ENCODE peak calls at places on chromosomes 12 and 14, in eight cellular contexts. One of them, this sample, is unnamed.
A peak's percentile ranks its signal among the peaks of the same experiment; 100 is the strongest.

GRCh38 chr14:68576031-68576430 is 216.8 kb downstream of the ZFP36L1 start:
- DNase-seq in nephron progenitor cell: no peak
- DNase-seq in Jurkat, Clone E6-1: no peak
- DNase-seq in stimulated activated CD8-positive, alpha-beta memory T cell treated with anti-CD3 and anti-CD28 coated beads, Interleukin-15, amount 100 ng/mL, for 1 hour: no peak
- DNase-seq in testis: no peak
- DNase-seq in activated T-helper 9 cell treated with anti-CD3 and anti-CD28 coated beads, Interleukin-2, amount 50 U/mL, for 16 hours: no peak
- DNase-seq in PC-3: peak; percentile 21
- DNase-seq in SW 1271: no peak
- DNase-seq in this sample: no peak

GRCh38 chr12:54412786-54413185 is 6.3 kb downstream of the ITGA5 start:
- DNase-seq in Jurkat, Clone E6-1: no peak
- DNase-seq in stimulated activated CD8-positive, alpha-beta memory T cell treated with anti-CD3 and anti-CD28 coated beads, Interleukin-15, amount 100 ng/mL, for 1 hour: no peak
- DNase-seq in activated T-helper 9 cell treated with anti-CD3 and anti-CD28 coated beads, Interleukin-2, amount 50 U/mL, for 16 hours: no peak
- DNase-seq in PC-3: no peak
- DNase-seq in SW 1271: no peak
- DNase-seq in nephron progenitor cell: no peak
- DNase-seq in testis: no peak
- DNase-seq in this sample: no peak

GRCh38 chr12:120259418-120260202 is 5.9 kb downstream of the PXN start:
- DNase-seq in activated T-helper 9 cell treated with anti-CD3 and anti-CD28 coated beads, Interleukin-2, amount 50 U/mL, for 16 hours: no peak
- DNase-seq in nephron progenitor cell: no peak
- DNase-seq in SW 1271: no peak
- DNase-seq in Jurkat, Clone E6-1: no peak
- DNase-seq in testis: no peak
- DNase-seq in stimulated activated CD8-positive, alpha-beta memory T cell treated with anti-CD3 and anti-CD28 coated beads, Interleukin-15, amount 100 ng/mL, for 1 hour: no peak
- DNase-seq in PC-3: no peak
- DNase-seq in this sample: no peak

GRCh38 chr14:99737451-99737951 is 53.4 kb downstream of the CYP46A1 start:
- DNase-seq in nephron progenitor cell: no peak
- DNase-seq in testis: peak; percentile 81
- DNase-seq in stimulated activated CD8-positive, alpha-beta memory T cell treated with anti-CD3 and anti-CD28 coated beads, Interleukin-15, amount 100 ng/mL, for 1 hour: no peak
- DNase-seq in activated T-helper 9 cell treated with anti-CD3 and anti-CD28 coated beads, Interleukin-2, amount 50 U/mL, for 16 hours: no peak
- DNase-seq in PC-3: peak; percentile 69
- DNase-seq in Jurkat, Clone E6-1: no peak
- DNase-seq in SW 1271: no peak
- DNase-seq in this sample: no peak

GRCh38 chr12:44874981-44875416 is 1.1 kb downstream of the NELL2 start:
- DNase-seq in stimulated activated CD8-positive, alpha-beta memory T cell treated with anti-CD3 and anti-CD28 coated beads, Interleukin-15, amount 100 ng/mL, for 1 hour: no peak
- DNase-seq in SW 1271: no peak
- DNase-seq in Jurkat, Clone E6-1: no peak
- DNase-seq in nephron progenitor cell: peak; percentile 17
- DNase-seq in PC-3: no peak
- DNase-seq in activated T-helper 9 cell treated with anti-CD3 and anti-CD28 coated beads, Interleukin-2, amount 50 U/mL, for 16 hours: no peak
- DNase-seq in testis: no peak
- DNase-seq in this sample: peak; percentile 40

GRCh38 chr14:74594021-74594420 is 18.0 kb downstream of the LTBP2 start:
- DNase-seq in activated T-helper 9 cell treated with anti-CD3 and anti-CD28 coated beads, Interleukin-2, amount 50 U/mL, for 16 hours: no peak
- DNase-seq in SW 1271: no peak
- DNase-seq in PC-3: no peak
- DNase-seq in nephron progenitor cell: no peak
- DNase-seq in Jurkat, Clone E6-1: no peak
- DNase-seq in testis: no peak
- DNase-seq in stimulated activated CD8-positive, alpha-beta memory T cell treated with anti-CD3 and anti-CD28 coated beads, Interleukin-15, amount 100 ng/mL, for 1 hour: no peak
- DNase-seq in this sample: no peak

GRCh38 chr12:54870617-54871016 is 16.3 kb downstream of the MUCL1 start:
- DNase-seq in testis: no peak
- DNase-seq in PC-3: peak; percentile 77
- DNase-seq in stimulated activated CD8-positive, alpha-beta memory T cell treated with anti-CD3 and anti-CD28 coated beads, Interleukin-15, amount 100 ng/mL, for 1 hour: no peak
- DNase-seq in SW 1271: no peak
- DNase-seq in activated T-helper 9 cell treated with anti-CD3 and anti-CD28 coated beads, Interleukin-2, amount 50 U/mL, for 16 hours: no peak
- DNase-seq in nephron progenitor cell: no peak
- DNase-seq in Jurkat, Clone E6-1: no peak
- DNase-seq in this sample: no peak

GRCh38 chr14:70045715-70046535 is 142.8 kb downstream of the SLC8A3 start:
- DNase-seq in Jurkat, Clone E6-1: peak; percentile 8
- DNase-seq in SW 1271: no peak
- DNase-seq in activated T-helper 9 cell treated with anti-CD3 and anti-CD28 coated beads, Interleukin-2, amount 50 U/mL, for 16 hours: no peak
- DNase-seq in nephron progenitor cell: peak; percentile 74
- DNase-seq in testis: peak; percentile 80
- DNase-seq in PC-3: peak; percentile 82
- DNase-seq in stimulated activated CD8-positive, alpha-beta memory T cell treated with anti-CD3 and anti-CD28 coated beads, Interleukin-15, amount 100 ng/mL, for 1 hour: no peak
- DNase-seq in this sample: peak; percentile 77

GRCh38 chr14:103908580-103908979 is 19.7 kb upstream of the TDRD9 start:
- DNase-seq in stimulated activated CD8-positive, alpha-beta memory T cell treated with anti-CD3 and anti-CD28 coated beads, Interleukin-15, amount 100 ng/mL, for 1 hour: no peak
- DNase-seq in SW 1271: no peak
- DNase-seq in Jurkat, Clone E6-1: peak; percentile 87
- DNase-seq in activated T-helper 9 cell treated with anti-CD3 and anti-CD28 coated beads, Interleukin-2, amount 50 U/mL, for 16 hours: no peak
- DNase-seq in nephron progenitor cell: no peak
- DNase-seq in PC-3: no peak
- DNase-seq in testis: no peak
- DNase-seq in this sample: no peak

GRCh38 chr12:99767809-99768208 is 120.3 kb downstream of the GARIN6 start:
- DNase-seq in Jurkat, Clone E6-1: peak; percentile 20
- DNase-seq in stimulated activated CD8-positive, alpha-beta memory T cell treated with anti-CD3 and anti-CD28 coated beads, Interleukin-15, amount 100 ng/mL, for 1 hour: no peak
- DNase-seq in nephron progenitor cell: no peak
- DNase-seq in SW 1271: peak; percentile 34
- DNase-seq in activated T-helper 9 cell treated with anti-CD3 and anti-CD28 coated beads, Interleukin-2, amount 50 U/mL, for 16 hours: no peak
- DNase-seq in PC-3: peak; percentile 53
- DNase-seq in testis: no peak
- DNase-seq in this sample: no peak

GRCh38 chr12:49338830-49339463 is 2.0 kb upstream of the C1QL4 start:
- DNase-seq in Jurkat, Clone E6-1: no peak
- DNase-seq in stimulated activated CD8-positive, alpha-beta memory T cell treated with anti-CD3 and anti-CD28 coated beads, Interleukin-15, amount 100 ng/mL, for 1 hour: no peak
- DNase-seq in testis: no peak
- DNase-seq in SW 1271: no peak
- DNase-seq in PC-3: no peak
- DNase-seq in nephron progenitor cell: no peak
- DNase-seq in activated T-helper 9 cell treated with anti-CD3 and anti-CD28 coated beads, Interleukin-2, amount 50 U/mL, for 16 hours: no peak
- DNase-seq in this sample: no peak

GRCh38 chr14:88234442-88234841 is 88.6 kb downstream of the KCNK10 start:
- DNase-seq in testis: no peak
- DNase-seq in SW 1271: no peak
- DNase-seq in activated T-helper 9 cell treated with anti-CD3 and anti-CD28 coated beads, Interleukin-2, amount 50 U/mL, for 16 hours: no peak
- DNase-seq in Jurkat, Clone E6-1: no peak
- DNase-seq in stimulated activated CD8-positive, alpha-beta memory T cell treated with anti-CD3 and anti-CD28 coated beads, Interleukin-15, amount 100 ng/mL, for 1 hour: no peak
- DNase-seq in nephron progenitor cell: no peak
- DNase-seq in PC-3: no peak
- DNase-seq in this sample: no peak

GRCh38 chr14:101075801-101076413 is 172.4 kb upstream of the RTL1 start:
- DNase-seq in stimulated activated CD8-positive, alpha-beta memory T cell treated with anti-CD3 and anti-CD28 coated beads, Interleukin-15, amount 100 ng/mL, for 1 hour: no peak
- DNase-seq in activated T-helper 9 cell treated with anti-CD3 and anti-CD28 coated beads, Interleukin-2, amount 50 U/mL, for 16 hours: no peak
- DNase-seq in Jurkat, Clone E6-1: no peak
- DNase-seq in SW 1271: no peak
- DNase-seq in PC-3: no peak
- DNase-seq in nephron progenitor cell: no peak
- DNase-seq in testis: peak; percentile 9
- DNase-seq in this sample: no peak

GRCh38 chr12:93302331-93303229 is 75.1 kb upstream of the NUDT4 start:
- DNase-seq in nephron progenitor cell: no peak
- DNase-seq in PC-3: no peak
- DNase-seq in activated T-helper 9 cell treated with anti-CD3 and anti-CD28 coated beads, Interleukin-2, amount 50 U/mL, for 16 hours: no peak
- DNase-seq in stimulated activated CD8-positive, alpha-beta memory T cell treated with anti-CD3 and anti-CD28 coated beads, Interleukin-15, amount 100 ng/mL, for 1 hour: no peak
- DNase-seq in SW 1271: no peak
- DNase-seq in Jurkat, Clone E6-1: no peak
- DNase-seq in testis: peak; percentile 32
- DNase-seq in this sample: no peak

GRCh38 chr12:93645702-93646101 is 31.5 kb upstream of the CRADD start:
- DNase-seq in SW 1271: no peak
- DNase-seq in activated T-helper 9 cell treated with anti-CD3 and anti-CD28 coated beads, Interleukin-2, amount 50 U/mL, for 16 hours: no peak
- DNase-seq in stimulated activated CD8-positive, alpha-beta memory T cell treated with anti-CD3 and anti-CD28 coated beads, Interleukin-15, amount 100 ng/mL, for 1 hour: no peak
- DNase-seq in testis: no peak
- DNase-seq in PC-3: peak; percentile 58
- DNase-seq in Jurkat, Clone E6-1: no peak
- DNase-seq in nephron progenitor cell: no peak
- DNase-seq in this sample: no peak

GRCh38 chr12:56978397-56979138 is 21.2 kb upstream of the RDH16 start:
- DNase-seq in nephron progenitor cell: no peak
- DNase-seq in activated T-helper 9 cell treated with anti-CD3 and anti-CD28 coated beads, Interleukin-2, amount 50 U/mL, for 16 hours: no peak
- DNase-seq in PC-3: no peak
- DNase-seq in testis: no peak
- DNase-seq in Jurkat, Clone E6-1: no peak
- DNase-seq in stimulated activated CD8-positive, alpha-beta memory T cell treated with anti-CD3 and anti-CD28 coated beads, Interleukin-15, amount 100 ng/mL, for 1 hour: no peak
- DNase-seq in SW 1271: no peak
- DNase-seq in this sample: no peak

GRCh38 chr12:11653215-11653753 is 3.8 kb downstream of the ETV6 start:
- DNase-seq in SW 1271: no peak
- DNase-seq in nephron progenitor cell: no peak
- DNase-seq in PC-3: no peak
- DNase-seq in testis: no peak
- DNase-seq in stimulated activated CD8-positive, alpha-beta memory T cell treated with anti-CD3 and anti-CD28 coated beads, Interleukin-15, amount 100 ng/mL, for 1 hour: no peak
- DNase-seq in Jurkat, Clone E6-1: no peak
- DNase-seq in activated T-helper 9 cell treated with anti-CD3 and anti-CD28 coated beads, Interleukin-2, amount 50 U/mL, for 16 hours: peak; percentile 28
- DNase-seq in this sample: no peak

GRCh38 chr12:65659681-65660080 is 164.6 kb upstream of the HMGA2 start:
- DNase-seq in stimulated activated CD8-positive, alpha-beta memory T cell treated with anti-CD3 and anti-CD28 coated beads, Interleukin-15, amount 100 ng/mL, for 1 hour: no peak
- DNase-seq in nephron progenitor cell: no peak
- DNase-seq in PC-3: no peak
- DNase-seq in testis: no peak
- DNase-seq in activated T-helper 9 cell treated with anti-CD3 and anti-CD28 coated beads, Interleukin-2, amount 50 U/mL, for 16 hours: no peak
- DNase-seq in SW 1271: no peak
- DNase-seq in Jurkat, Clone E6-1: no peak
- DNase-seq in this sample: no peak

GRCh38 chr14:100696590-100696989 is 30.1 kb upstream of the DLK1 start:
- DNase-seq in activated T-helper 9 cell treated with anti-CD3 and anti-CD28 coated beads, Interleukin-2, amount 50 U/mL, for 16 hours: no peak
- DNase-seq in Jurkat, Clone E6-1: no peak
- DNase-seq in stimulated activated CD8-positive, alpha-beta memory T cell treated with anti-CD3 and anti-CD28 coated beads, Interleukin-15, amount 100 ng/mL, for 1 hour: no peak
- DNase-seq in SW 1271: no peak
- DNase-seq in testis: peak; percentile 27
- DNase-seq in PC-3: no peak
- DNase-seq in nephron progenitor cell: no peak
- DNase-seq in this sample: no peak

GRCh38 chr12:2248901-2249381 is 196.2 kb downstream of the CACNA1C start:
- DNase-seq in stimulated activated CD8-positive, alpha-beta memory T cell treated with anti-CD3 and anti-CD28 coated beads, Interleukin-15, amount 100 ng/mL, for 1 hour: no peak
- DNase-seq in nephron progenitor cell: no peak
- DNase-seq in testis: no peak
- DNase-seq in Jurkat, Clone E6-1: peak; percentile 81
- DNase-seq in activated T-helper 9 cell treated with anti-CD3 and anti-CD28 coated beads, Interleukin-2, amount 50 U/mL, for 16 hours: no peak
- DNase-seq in SW 1271: no peak
- DNase-seq in PC-3: no peak
- DNase-seq in this sample: no peak

GRCh38 chr12:29640589-29641345 is 143.0 kb downstream of the TMTC1 start:
- DNase-seq in stimulated activated CD8-positive, alpha-beta memory T cell treated with anti-CD3 and anti-CD28 coated beads, Interleukin-15, amount 100 ng/mL, for 1 hour: no peak
- DNase-seq in PC-3: peak; percentile 74
- DNase-seq in Jurkat, Clone E6-1: no peak
- DNase-seq in activated T-helper 9 cell treated with anti-CD3 and anti-CD28 coated beads, Interleukin-2, amount 50 U/mL, for 16 hours: no peak
- DNase-seq in SW 1271: no peak
- DNase-seq in nephron progenitor cell: peak; percentile 30
- DNase-seq in testis: peak; percentile 83
- DNase-seq in this sample: peak; percentile 83

GRCh38 chr12:124466200-124467128 is 100.9 kb downstream of the NCOR2 start:
- DNase-seq in testis: no peak
- DNase-seq in nephron progenitor cell: no peak
- DNase-seq in activated T-helper 9 cell treated with anti-CD3 and anti-CD28 coated beads, Interleukin-2, amount 50 U/mL, for 16 hours: peak; percentile 81
- DNase-seq in PC-3: no peak
- DNase-seq in Jurkat, Clone E6-1: peak; percentile 90
- DNase-seq in stimulated activated CD8-positive, alpha-beta memory T cell treated with anti-CD3 and anti-CD28 coated beads, Interleukin-15, amount 100 ng/mL, for 1 hour: peak; percentile 71
- DNase-seq in SW 1271: peak; percentile 91
- DNase-seq in this sample: no peak

GRCh38 chr14:100622708-100623485 is 35.7 kb upstream of the BEGAIN start:
- DNase-seq in Jurkat, Clone E6-1: no peak
- DNase-seq in PC-3: no peak
- DNase-seq in activated T-helper 9 cell treated with anti-CD3 and anti-CD28 coated beads, Interleukin-2, amount 50 U/mL, for 16 hours: no peak
- DNase-seq in nephron progenitor cell: no peak
- DNase-seq in SW 1271: no peak
- DNase-seq in stimulated activated CD8-positive, alpha-beta memory T cell treated with anti-CD3 and anti-CD28 coated beads, Interleukin-15, amount 100 ng/mL, for 1 hour: no peak
- DNase-seq in testis: no peak
- DNase-seq in this sample: no peak

GRCh38 chr12:52924764-52925716 is 20.2 kb upstream of the KRT8 start:
- DNase-seq in Jurkat, Clone E6-1: no peak
- DNase-seq in activated T-helper 9 cell treated with anti-CD3 and anti-CD28 coated beads, Interleukin-2, amount 50 U/mL, for 16 hours: no peak
- DNase-seq in SW 1271: peak; percentile 91
- DNase-seq in stimulated activated CD8-positive, alpha-beta memory T cell treated with anti-CD3 and anti-CD28 coated beads, Interleukin-15, amount 100 ng/mL, for 1 hour: no peak
- DNase-seq in PC-3: peak; percentile 89
- DNase-seq in nephron progenitor cell: no peak
- DNase-seq in testis: no peak
- DNase-seq in this sample: no peak

GRCh38 chr12:98869886-98870285 is 224.8 kb downstream of the APAF1 start:
- DNase-seq in Jurkat, Clone E6-1: no peak
- DNase-seq in SW 1271: no peak
- DNase-seq in PC-3: no peak
- DNase-seq in activated T-helper 9 cell treated with anti-CD3 and anti-CD28 coated beads, Interleukin-2, amount 50 U/mL, for 16 hours: no peak
- DNase-seq in stimulated activated CD8-positive, alpha-beta memory T cell treated with anti-CD3 and anti-CD28 coated beads, Interleukin-15, amount 100 ng/mL, for 1 hour: no peak
- DNase-seq in testis: no peak
- DNase-seq in nephron progenitor cell: no peak
- DNase-seq in this sample: no peak

GRCh38 chr12:27517532-27517931 is 6.5 kb upstream of the PPFIBP1 start:
- DNase-seq in activated T-helper 9 cell treated with anti-CD3 and anti-CD28 coated beads, Interleukin-2, amount 50 U/mL, for 16 hours: no peak
- DNase-seq in Jurkat, Clone E6-1: no peak
- DNase-seq in nephron progenitor cell: no peak
- DNase-seq in PC-3: no peak
- DNase-seq in SW 1271: no peak
- DNase-seq in stimulated activated CD8-positive, alpha-beta memory T cell treated with anti-CD3 and anti-CD28 coated beads, Interleukin-15, amount 100 ng/mL, for 1 hour: no peak
- DNase-seq in testis: no peak
- DNase-seq in this sample: no peak

GRCh38 chr14:37078131-37078530 is 94.3 kb downstream of the SLC25A21 start:
- DNase-seq in PC-3: no peak
- DNase-seq in Jurkat, Clone E6-1: no peak
- DNase-seq in testis: no peak
- DNase-seq in nephron progenitor cell: no peak
- DNase-seq in activated T-helper 9 cell treated with anti-CD3 and anti-CD28 coated beads, Interleukin-2, amount 50 U/mL, for 16 hours: no peak
- DNase-seq in SW 1271: no peak
- DNase-seq in stimulated activated CD8-positive, alpha-beta memory T cell treated with anti-CD3 and anti-CD28 coated beads, Interleukin-15, amount 100 ng/mL, for 1 hour: no peak
- DNase-seq in this sample: no peak

This sample was measured in HAP-1.